ENCODE peak calls at places on chromosomes 13 and 19, in four cellular contexts. Y is RWPE1, D is cardiac muscle cell, X is NCI-H1694. J is an unnamed sample.

GRCh38 chr13:101530293-101530692 is 77.8 kb downstream of the ITGBL1 start:
- DNase-seq in Y (no peak), D (no peak), X (no peak), J (no peak)

GRCh38 chr19:2127758-2128157 is 23.6 kb downstream of the AP3D1 start:
- DNase-seq in Y (no peak), D (no peak), X (no peak), J (no peak)

GRCh38 chr13:109362606-109363005 is 423.8 kb downstream of the IRS2 start:
- DNase-seq in Y (no peak), D (no peak), X (no peak), J (no peak)

GRCh38 chr19:782195-783043 is 14.8 kb upstream of the PTBP1 start:
- DNase-seq in Y (peak), D (peak), X (no peak), J (no peak)

GRCh38 chr19:11435833-11436313 is 438 bp downstream of the PRKCSH start:
- DNase-seq in Y (peak), D (peak), X (no peak), J (no peak)

GRCh38 chr13:36915106-36915505 is 4.9 kb downstream of the SMAD9 start:
- DNase-seq in Y (no peak), D (no peak), X (no peak), J (no peak)

GRCh38 chr13:51861728-51862300 is at the start of gene CCDC70:
- DNase-seq in Y (peak), D (no peak), X (no peak), J (peak)

GRCh38 chr13:52085416-52085815 is 43.5 kb downstream of the NEK5 start:
- DNase-seq in Y (no peak), D (no peak), X (no peak), J (no peak)

GRCh38 chr13:78827471-78827870 is 168.5 kb upstream of the OBI1 start:
- DNase-seq in Y (no peak), D (no peak), X (no peak), J (no peak)

GRCh38 chr19:42253245-42254082 is 1.5 kb downstream of the ERF start:
- DNase-seq in Y (peak), D (peak), X (peak), J (peak)

GRCh38 chr19:18542936-18543813 is at the start of gene FKBP8:
- DNase-seq in Y (peak), D (peak), X (peak), J (peak)

GRCh38 chr13:32116210-32116609 is 84.6 kb downstream of the FRY start:
- DNase-seq in Y (no peak), D (no peak), X (no peak), J (no peak)

GRCh38 chr13:40595693-40596092 is 70.7 kb downstream of the FOXO1 start:
- DNase-seq in Y (no peak), D (no peak), X (no peak), J (no peak)

J was measured in stimulated activated naive CD8-positive, alpha-beta T cell treated with anti-CD3 and anti-CD28 coated beads, Interleukin-15, amount 100 ng/mL, for 72 hours.